ENCODE peak calls at places on chromosomes 7 and 10, in five cellular contexts. V, H, C, E and I are unnamed samples.

GRCh38 chr10:96850825-96851224 is 18.7 kb downstream of the LCOR start:
- DNase-seq in H (peak; percentile 91), V (peak; percentile 42), E (no peak), C (no peak), I (no peak)

GRCh38 chr10:108544500-108545120 is 1378.7 kb downstream of the XPNPEP1 start:
- DNase-seq in V (no peak), C (no peak), H (peak; percentile 34), E (peak; percentile 83), I (peak; percentile 30)

GRCh38 chr10:69973678-69974077 is 79.0 kb upstream of the MACROH2A2 start:
- DNase-seq in H (no peak), V (no peak), E (no peak), C (no peak), I (no peak)

GRCh38 chr10:12735843-12736462 is 265.6 kb downstream of the CCDC3 start:
- DNase-seq in H (no peak), V (no peak), C (no peak), E (no peak), I (no peak)

GRCh38 chr10:77796311-77796915 is 130.1 kb downstream of the DLG5 start:
- DNase-seq in E (no peak), C (no peak), H (no peak), V (no peak), I (no peak)

GRCh38 chr10:101040061-101040460 is 9.0 kb downstream of the SFXN3 start:
- DNase-seq in V (no peak), E (no peak), H (no peak), C (no peak), I (no peak)

GRCh38 chr7:142696456-142697179 is 52.7 kb upstream of the PRSS1 start:
- DNase-seq in C (no peak), E (no peak), V (no peak), H (no peak), I (no peak)

GRCh38 chr7:122605929-122606328 is 93.0 kb downstream of the RNF133 start:
- DNase-seq in E (no peak), C (no peak), V (no peak), H (no peak), I (no peak)

GRCh38 chr7:44217852-44218402 is 17.1 kb downstream of the YKT6 start:
- DNase-seq in V (no peak), H (no peak), E (no peak), C (no peak), I (no peak)

GRCh38 chr7:31982962-31983361 is 87.2 kb downstream of the PDE1C start:
- DNase-seq in E (no peak), C (no peak), H (no peak), V (no peak), I (no peak)

GRCh38 chr7:111730476-111731300 is 168.4 kb upstream of the IMMP2L start:
- DNase-seq in E (no peak), H (no peak), V (no peak), C (no peak), I (no peak)

GRCh38 chr7:73811760-73812168 is 19.0 kb upstream of the CLDN4 start:
- DNase-seq in H (peak; percentile 43), V (no peak), E (peak; percentile 88), C (no peak), I (no peak)

GRCh38 chr7:139680676-139681462 is 96.9 kb downstream of the HIPK2 start:
- DNase-seq in E (peak; percentile 23), V (peak; percentile 78), H (peak; percentile 99), C (no peak), I (peak; percentile 63)

GRCh38 chr7:153532321-153532720 is 519.9 kb upstream of the DPP6 start:
- DNase-seq in H (no peak), E (no peak), C (no peak), V (no peak), I (no peak)

GRCh38 chr10:99431190-99431549 is 746 bp upstream of the GOT1 start:
- DNase-seq in H (peak; percentile 4), V (no peak), E (peak; percentile 74), C (no peak), I (no peak)

GRCh38 chr10:62374862-62375710 is 917 bp downstream of the ZNF365 start:
- DNase-seq in H (no peak), E (no peak), V (no peak), C (no peak), I (no peak)

GRCh38 chr7:11341285-11341944 is 367.7 kb downstream of the PHF14 start:
- DNase-seq in C (no peak), E (no peak), H (peak; percentile 48), V (no peak), I (peak; percentile 2)

GRCh38 chr7:2862831-2863361 is 18.8 kb upstream of the GNA12 start:
- DNase-seq in H (peak; percentile 85), V (no peak), E (no peak), C (no peak), I (no peak)
- H3K4me3 ChIP-seq in H (no peak overlapping the region), V (no peak overlapping the region), E (no peak overlapping the region), C (peak overlapping the region; percentile 21), I (no peak overlapping the region)

GRCh38 chr7:158820656-158821055 is 8.7 kb downstream of the ESYT2 start:
- DNase-seq in C (no peak), H (no peak), E (no peak), V (no peak), I (no peak)

GRCh38 chr7:158816271-158816670 is 13.0 kb downstream of the ESYT2 start:
- DNase-seq in C (no peak), H (no peak), E (no peak), V (no peak), I (no peak)

GRCh38 chr7:158816995-158817394 is 12.3 kb downstream of the ESYT2 start:
- DNase-seq in C (peak; percentile 50), E (no peak), H (no peak), V (no peak), I (no peak)

GRCh38 chr7:158819571-158820203 is 9.6 kb downstream of the ESYT2 start:
- DNase-seq in V (no peak), C (peak; percentile 57), H (no peak), E (no peak), I (peak; percentile 77)

DNA sequence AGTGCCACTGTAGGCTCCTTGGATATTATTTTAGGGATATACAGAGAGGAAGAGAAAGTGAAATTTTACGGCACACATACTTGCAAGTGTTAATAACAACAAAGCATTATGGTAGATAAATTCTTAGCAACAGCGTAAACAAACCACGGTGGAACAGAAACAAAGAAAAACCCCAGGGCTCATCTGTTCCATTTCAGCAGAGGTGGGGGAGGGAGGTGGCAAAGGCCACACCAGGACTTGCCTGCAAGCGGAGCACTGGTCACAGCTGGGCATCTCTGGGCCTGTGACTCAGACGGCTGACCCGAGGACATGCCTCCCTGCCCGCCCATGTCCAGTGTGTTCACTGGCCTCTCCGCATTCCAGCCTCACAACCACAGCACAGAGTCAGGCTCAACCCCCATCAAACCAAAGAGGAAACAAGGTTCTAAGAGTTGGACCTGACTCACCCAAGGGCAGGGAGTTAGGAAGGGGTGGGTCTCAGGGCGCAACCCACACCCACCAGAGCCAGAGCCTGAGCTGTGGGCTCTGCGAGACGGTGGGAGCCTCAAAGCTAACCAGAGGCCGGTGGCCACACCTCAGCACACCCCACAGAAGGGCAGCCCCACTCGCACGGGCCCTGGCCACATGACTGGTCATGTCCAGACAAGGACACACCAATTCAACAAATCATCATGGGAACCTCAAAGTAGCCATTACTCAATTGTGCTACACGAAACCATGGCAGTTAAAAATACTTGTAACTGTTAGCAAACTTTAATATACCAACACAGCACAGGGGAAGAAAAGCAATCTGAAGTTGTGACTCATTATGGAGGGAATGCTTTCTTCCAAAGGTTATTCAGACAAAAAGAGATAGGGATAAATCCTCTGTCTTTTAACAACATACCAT is 10.7 kb downstream of the ESYT2 start:
- DNase-seq in E (peak; percentile 80), H (peak; percentile 99), C (peak; percentile 95), V (peak; percentile 87), I (peak; percentile 91)
- TF ChIP-seq CTCF in E (no peak), H (peak; percentile 20), C (no peak), V (no peak), I (no peak)

GRCh38 chr10:106557951-106558733 is 606.4 kb downstream of the SORCS1 start:
- DNase-seq in V (no peak), E (no peak), C (no peak), H (peak; percentile 2), I (peak; percentile 41)
- H3K4me3 ChIP-seq in V (no peak overlapping the region), E (no peak overlapping the region), C (no peak overlapping the region), H (no peak overlapping the region), I (no peak overlapping the region)

DNA sequence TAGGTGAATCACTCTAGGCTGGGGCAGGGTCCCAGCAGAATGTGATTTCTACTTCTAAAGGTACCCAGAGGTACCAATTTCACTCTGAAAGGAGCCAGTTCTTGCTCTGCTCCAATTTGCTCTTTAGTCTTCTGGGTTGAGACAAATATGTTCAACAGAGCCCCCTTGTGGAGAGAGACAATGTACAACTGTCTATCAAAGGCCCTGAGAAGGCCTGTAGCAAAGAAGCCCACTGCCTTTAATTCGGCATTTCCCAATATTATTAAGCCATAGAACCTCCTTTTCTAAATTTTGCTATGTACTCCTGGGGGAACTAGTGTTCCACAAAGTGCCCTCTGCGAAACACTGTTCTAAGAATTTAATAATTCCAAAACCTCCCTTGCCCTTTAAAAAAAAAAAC is 161.0 kb upstream of the BMPER start:
- DNase-seq in C (no peak), E (no peak), V (no peak), H (no peak), I (no peak)
- TF ChIP-seq CTCF in C (peak; percentile 20), E (no peak), V (peak; percentile 53), H (peak; percentile 41), I (peak; percentile 28)

GRCh38 chr10:88980247-88980646 is 10.4 kb upstream of the FAS start:
- DNase-seq in H (no peak), C (no peak), E (no peak), V (no peak), I (no peak)
- H3K4me3 ChIP-seq in H (no peak overlapping the region), C (no peak overlapping the region), E (no peak overlapping the region), V (no peak overlapping the region), I (no peak overlapping the region)